ENCODE peak calls at places on chromosomes 6 and 20, in eight cellular contexts. E is colonic mucosa, H is cardiac muscle cell, Y is left lung, P is IMR-90, N is breast epithelium, X is adrenal gland, T is upper lobe of left lung. M is an unnamed sample.

GRCh38 chr6:123909989-123910388 is 106.3 kb downstream of the NKAIN2 start:
- DNase-seq in Y (no peak), N (no peak), H (no peak), E (no peak), T (no peak), P (no peak), X (no peak), M (no peak)

GRCh38 chr20:42701948-42702347 is 487.8 kb downstream of the PTPRT start:
- DNase-seq in X (no peak), T (no peak), N (no peak), E (no peak), Y (no peak), P (no peak), H (no peak), M (no peak)

GRCh38 chr6:106547053-106547414 is 82.3 kb downstream of the RTN4IP1 start:
- DNase-seq in N (no peak), T (no peak), H (no peak), Y (no peak), X (no peak), P (no peak), E (no peak), M (no peak)

GRCh38 chr6:151101116-151101810 is 138.5 kb upstream of the AKAP12 start:
- DNase-seq in T (no peak), H (peak; percentile 63), N (no peak), P (no peak), Y (no peak), X (no peak), E (no peak), M (no peak)

GRCh38 chr6:159953091-159953581 is 15.7 kb upstream of the IGF2R start:
- DNase-seq in N (no peak), E (peak; percentile 37), P (peak; percentile 73), T (peak; percentile 70), Y (peak; percentile 68), X (peak; percentile 80), H (peak; percentile 96), M (no peak)

GRCh38 chr6:82878812-82879211 is 186.8 kb downstream of the UBE3D start:
- DNase-seq in P (peak; percentile 76), E (no peak), N (no peak), X (no peak), Y (no peak), H (peak; percentile 57), T (no peak), M (no peak)

GRCh38 chr20:54668271-54669053 is 193.1 kb downstream of the DOK5 start:
- DNase-seq in N (no peak), Y (no peak), H (peak; percentile 39), P (peak; percentile 5), X (no peak), E (no peak), T (no peak), M (no peak)

GRCh38 chr6:166584046-166584679 is 2.3 kb downstream of the RAMACL start:
- DNase-seq in Y (no peak), T (peak; percentile 46), P (no peak), N (no peak), X (no peak), H (no peak), E (no peak), M (no peak)

GRCh38 chr20:4811661-4812181 is 90.0 kb downstream of the PRND start:
- DNase-seq in H (no peak), X (peak; percentile 78), Y (peak; percentile 90), N (no peak), E (peak; percentile 53), T (peak; percentile 88), P (no peak), M (peak; percentile 72)

GRCh38 chr20:38805502-38805957 is at the start of gene PPP1R16B:
- DNase-seq in E (peak; percentile 38), T (peak; percentile 53), P (no peak), N (peak; percentile 27), H (peak; percentile 23), Y (peak; percentile 87), X (peak; percentile 65), M (peak; percentile 66)

GRCh38 chr6:84263557-84263956 is 36.1 kb upstream of the CEP162 start:
- DNase-seq in Y (no peak), E (no peak), H (no peak), P (no peak), T (no peak), N (no peak), X (no peak), M (no peak)

GRCh38 chr20:54980321-54980960 is 505.0 kb downstream of the DOK5 start:
- DNase-seq in P (no peak), N (no peak), Y (no peak), T (no peak), E (no peak), H (no peak), X (no peak), M (no peak)

GRCh38 chr20:10654630-10655029 is 19.2 kb downstream of the JAG1 start:
- DNase-seq in H (no peak), X (no peak), N (no peak), T (no peak), P (no peak), Y (no peak), E (peak; percentile 64), M (no peak)

GRCh38 chr20:10652660-10653191 is 21.1 kb downstream of the JAG1 start:
- DNase-seq in Y (no peak), N (no peak), E (no peak), H (no peak), T (no peak), X (no peak), P (peak; percentile 17), M (no peak)

GRCh38 chr20:10652185-10652584 is 21.6 kb downstream of the JAG1 start:
- DNase-seq in H (no peak), X (no peak), E (no peak), N (no peak), Y (no peak), P (no peak), T (no peak), M (no peak)

GRCh38 chr20:10655723-10656122 is 18.1 kb downstream of the JAG1 start:
- DNase-seq in H (no peak), E (no peak), P (no peak), Y (no peak), X (no peak), N (no peak), T (no peak), M (no peak)

GRCh38 chr20:10653593-10654288 is 20.1 kb downstream of the JAG1 start:
- DNase-seq in Y (no peak), T (peak; percentile 51), X (no peak), H (peak; percentile 79), N (no peak), P (peak; percentile 94), E (no peak), M (no peak)
- H3K27ac ChIP-seq in Y (no peak overlapping the region), T (peak overlapping the region; percentile 59), X (peak overlapping the region; percentile 66), H (peak overlapping the region; percentile 89), N (peak overlapping the region; percentile 50), P (peak overlapping the region; percentile 43), E (peak overlapping the region; percentile 63), M (no peak overlapping the region)

GRCh38 chr20:51299413-51299812 is 243.1 kb downstream of the NFATC2 start:
- DNase-seq in T (no peak), P (no peak), H (no peak), N (no peak), Y (no peak), X (no peak), E (no peak), M (no peak)

GRCh38 chr20:51301026-51301425 is 241.5 kb downstream of the NFATC2 start:
- DNase-seq in E (no peak), N (no peak), H (no peak), T (no peak), X (no peak), P (no peak), Y (no peak), M (no peak)

GRCh38 chr20:51298141-51298540 is 244.4 kb downstream of the NFATC2 start:
- DNase-seq in H (no peak), N (no peak), Y (no peak), X (no peak), P (no peak), E (no peak), T (no peak), M (no peak)

GRCh38 chr20:51303731-51304670 is 238.5 kb downstream of the NFATC2 start:
- DNase-seq in Y (no peak), T (no peak), E (no peak), H (no peak), N (no peak), X (no peak), P (no peak), M (no peak)

DNA sequence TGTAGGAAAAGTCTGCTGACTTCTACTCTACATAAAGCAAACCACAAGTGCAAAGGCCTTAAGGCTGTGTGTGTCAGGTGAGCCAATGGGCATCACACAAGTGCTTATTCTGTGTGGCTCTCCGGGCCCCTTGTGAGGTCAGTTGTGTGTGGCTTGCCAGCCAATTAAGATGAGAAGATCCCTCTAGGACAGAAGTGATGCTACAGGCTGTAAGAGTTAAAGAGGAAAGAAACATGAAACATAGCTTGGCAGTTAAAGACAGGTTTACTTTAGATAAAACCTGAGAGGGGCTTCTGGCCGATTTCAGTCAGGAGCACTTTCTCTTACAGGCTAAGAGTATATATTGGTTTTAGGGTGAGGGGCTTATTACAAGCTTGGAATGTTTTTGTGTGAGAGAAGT is 242.4 kb downstream of the NFATC2 start:
- DNase-seq in P (no peak), H (no peak), N (no peak), Y (no peak), X (no peak), E (no peak), T (no peak), M (no peak)
- H3K9me3 ChIP-seq in P (peaks cover 6% of the 10 kb centered on the region), H (peaks cover 3% of the 10 kb centered on the region), N (peaks cover 10% of the 10 kb centered on the region), Y (no peaks in the 10 kb centered on the region), X (no peaks in the 10 kb centered on the region), E (no peaks in the 10 kb centered on the region), T (no peaks in the 10 kb centered on the region), M (no peaks in the 10 kb centered on the region)

DNA sequence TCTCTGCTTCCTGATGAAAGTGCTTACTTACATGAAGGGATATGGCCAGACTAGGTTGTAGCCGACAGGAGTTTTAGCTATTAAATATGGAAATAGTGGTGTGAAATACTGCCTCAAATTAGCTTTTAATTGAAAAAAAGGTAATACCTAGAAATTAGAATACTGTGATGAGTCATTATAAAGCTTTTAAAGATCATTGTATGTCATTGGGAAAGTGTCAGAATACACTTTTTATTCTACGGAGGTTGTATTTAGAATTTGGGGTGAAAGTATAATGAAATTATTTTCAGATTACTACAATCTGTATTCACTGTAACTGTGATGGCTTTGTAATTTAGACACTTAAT is 2.2 kb downstream of the LOC128125822 start:
- DNase-seq in T (no peak), Y (no peak), H (no peak), N (no peak), E (no peak), X (no peak), P (no peak), M (no peak)
- TF ChIP-seq CTCF in T (no peak), Y (no peak), H (no peak), N (no peak), E (no peak), X (no peak), P (no peak), M (peak; percentile 64)

DNA sequence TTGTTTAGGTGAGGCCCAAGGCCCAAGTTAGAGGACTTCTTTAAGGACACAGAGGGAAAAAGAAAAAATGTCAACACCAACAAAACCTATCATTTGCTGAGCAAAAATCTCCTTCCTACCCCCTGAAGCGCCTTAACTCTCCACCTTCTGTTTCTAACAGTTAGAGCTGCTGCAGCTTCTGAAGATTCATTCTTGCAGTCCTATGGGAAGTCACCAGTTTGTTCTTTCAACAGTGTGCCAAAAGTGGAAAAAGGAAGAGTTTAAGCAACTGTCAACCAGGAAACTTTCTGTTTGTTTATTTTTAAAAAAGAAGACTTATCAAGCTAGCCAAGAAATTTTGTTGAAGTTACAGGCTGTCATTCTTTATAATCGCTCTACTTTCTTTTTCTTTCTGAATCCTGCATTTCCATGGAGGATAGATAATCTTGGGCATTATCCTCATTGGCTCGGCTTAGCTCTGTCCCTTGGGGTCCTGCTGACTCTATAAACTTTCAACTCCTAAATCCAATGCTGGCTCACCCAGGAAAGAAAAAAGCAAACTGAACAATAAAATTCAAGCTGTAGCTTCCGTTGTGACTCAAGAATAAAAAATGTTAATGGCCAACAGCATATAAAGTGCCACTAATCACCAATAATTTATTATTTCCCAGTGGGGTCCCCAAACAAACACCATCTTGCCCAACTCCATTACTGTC is 172.8 kb upstream of the CITED2 start:
- DNase-seq in Y (no peak), H (no peak), X (no peak), P (no peak), N (no peak), E (no peak), T (no peak), M (no peak)
- H3K27ac ChIP-seq in Y (no peak overlapping the region), H (no peak overlapping the region), X (peak overlapping the region; percentile 26), P (peak overlapping the region; percentile 32), N (peak overlapping the region; percentile 40), E (no peak overlapping the region), T (no peak overlapping the region), M (no peak overlapping the region)